ENCODE peak calls at places on chromosomes 5 and 9, in seven cellular contexts. J is H1, K is SK-N-SH, V is GM12878, Q is GM12891, N is HepG2, R is K562. C is an unnamed sample.

GRCh38 chr5:171312129-171312819 is 3.2 kb downstream of the TLX3 start:
- DNase-seq in Q (no peak), V (no peak), N (no peak), K (no peak), J (no peak), R (no peak), C (no peak)

GRCh38 chr5:157918811-157919742 is 60.1 kb upstream of the CLINT1 start:
- DNase-seq in Q (no peak), V (no peak), J (no peak), R (no peak), K (no peak), N (no peak), C (no peak)

GRCh38 chr9:78167356-78167755 is 68.5 kb upstream of the CEP78 start:
- DNase-seq in K (no peak), J (no peak), V (no peak), R (no peak), Q (no peak), N (no peak), C (no peak)

GRCh38 chr9:99011161-99011709 is 67.5 kb downstream of the COL15A1 start:
- DNase-seq in N (no peak), K (no peak), J (no peak), R (no peak), Q (no peak), V (no peak), C (no peak)

GRCh38 chr5:139004374-139005307 is 129.5 kb upstream of the LRRTM2 start:
- DNase-seq in Q (no peak), R (no peak), K (no peak), V (no peak), J (no peak), N (no peak), C (no peak)

GRCh38 chr9:120801441-120801840 is 8.2 kb upstream of the FBXW2 start:
- DNase-seq in V (no peak), N (no peak), K (no peak), Q (no peak), J (no peak), R (no peak), C (no peak)

GRCh38 chr5:149283611-149284480 is 12.2 kb downstream of the AFAP1L1 start:
- DNase-seq in V (no peak), Q (no peak), J (no peak), K (no peak), N (no peak), R (no peak), C (no peak)

GRCh38 chr5:147911427-147911826 is 5.1 kb upstream of the C5orf46 start:
- DNase-seq in J (no peak), Q (no peak), V (no peak), R (no peak), K (no peak), N (no peak), C (no peak)

GRCh38 chr5:115069087-115069968 is 100.4 kb downstream of the TRIM36 start:
- DNase-seq in N (peak; percentile 64), K (peak; percentile 7), J (no peak), V (peak; percentile 12), Q (no peak), R (no peak), C (no peak)

DNA sequence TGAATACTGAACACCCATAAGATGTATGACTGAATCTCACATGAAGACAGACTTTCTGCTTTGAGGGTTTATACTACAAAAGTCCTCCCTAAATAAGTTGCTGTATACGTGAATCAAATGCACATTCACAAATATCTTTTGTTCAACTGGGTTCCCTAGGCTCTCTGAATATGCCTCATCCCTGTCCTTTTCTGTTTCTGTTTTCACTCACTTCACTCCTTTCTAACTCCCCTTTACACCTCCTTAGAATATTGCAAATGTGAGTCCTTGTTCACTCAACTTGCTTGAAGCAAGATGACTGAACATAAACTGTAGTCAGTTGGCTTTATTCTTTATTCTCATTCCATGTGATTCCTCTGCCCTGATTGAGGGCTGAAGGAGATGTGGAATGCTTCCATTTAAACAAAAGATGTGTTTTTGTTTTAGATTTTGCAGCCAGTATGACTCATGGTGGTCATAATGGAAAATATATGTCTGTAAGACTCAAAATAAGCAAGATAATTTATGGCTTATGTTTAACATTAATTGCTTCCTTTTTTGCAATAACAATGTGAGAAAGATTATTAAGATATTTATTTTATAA is 225.5 kb upstream of the DAB2 start:
- DNase-seq in R (no peak), K (no peak), Q (no peak), J (no peak), V (no peak), N (no peak), C (no peak)
- TF ChIP-seq TAF1 in R (no peak), K (no peak), Q (no peak), J (no peak), V (no peak), N (no peak), C (no peak)

DNA sequence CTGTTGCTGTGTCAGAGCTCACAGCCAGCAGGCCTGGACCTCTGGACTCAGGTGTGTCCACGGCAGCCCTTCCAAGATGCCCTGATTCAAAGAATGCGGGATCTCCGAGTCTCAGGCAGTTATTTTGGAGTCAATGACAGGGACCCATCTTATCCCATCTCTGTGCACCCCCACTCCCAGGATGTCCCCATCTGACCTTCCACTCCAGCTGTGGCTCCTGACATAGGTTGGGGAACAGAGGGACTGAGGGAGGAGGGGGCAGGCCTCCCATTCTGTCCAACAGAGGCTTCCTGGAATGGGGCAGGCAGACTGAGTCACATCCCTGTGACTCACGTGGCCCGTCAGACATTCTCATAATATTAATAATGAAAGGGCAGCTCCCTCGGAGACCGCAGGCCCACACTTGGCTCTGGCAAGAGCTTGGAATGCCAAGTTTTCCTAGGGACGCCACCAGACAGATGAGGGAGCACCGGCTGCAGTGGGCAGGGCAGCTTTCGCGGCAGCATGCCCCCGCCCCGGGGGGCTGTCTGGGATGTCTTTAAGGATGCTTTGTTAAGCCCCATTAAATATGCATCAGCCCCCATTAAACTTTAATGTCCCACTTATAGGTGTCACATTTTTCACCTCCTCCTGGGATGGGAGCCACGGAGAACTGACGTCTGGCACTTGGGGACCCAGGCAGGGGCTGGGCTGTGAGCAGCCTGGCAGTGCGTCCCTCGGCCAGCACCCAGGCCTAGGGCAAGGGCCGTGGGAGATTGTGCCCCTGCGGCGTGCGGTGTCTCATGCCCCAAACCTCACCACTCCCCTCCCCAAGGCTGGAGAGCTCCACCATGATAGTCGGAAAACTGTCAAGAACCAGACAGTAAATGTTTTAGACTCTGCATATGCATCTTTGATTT is 23.6 kb upstream of the FIBCD1 start:
- DNase-seq in N (no peak), J (no peak), K (peak; percentile 49), Q (no peak), V (no peak), R (peak; percentile 61), C (no peak)
- TF ChIP-seq TAF1 in N (no peak), J (no peak), K (no peak), Q (no peak), V (no peak), R (no peak), C (no peak)

GRCh38 chr9:115396071-115396529 is 278.1 kb upstream of the TNC start:
- DNase-seq in J (no peak), V (no peak), N (no peak), K (no peak), R (no peak), Q (no peak), C (no peak)
- TF ChIP-seq TAF1 in J (no peak), V (no peak), N (no peak), K (no peak), R (no peak), Q (no peak), C (no peak)

GRCh38 chr5:177303925-177304391 is 359 bp downstream of the PRELID1 start:
- DNase-seq in K (peak; percentile 48), R (peak; percentile 55), Q (no peak), J (no peak), V (no peak), N (no peak), C (no peak)
- TF ChIP-seq TAF1 in K (no peak), R (no peak), Q (no peak), J (no peak), V (no peak), N (no peak), C (no peak)

GRCh38 chr9:134391319-134392231 is 65.3 kb downstream of the RXRA start:
- DNase-seq in Q (peak; percentile 89), V (peak; percentile 69), R (peak; percentile 50), J (no peak), K (no peak), N (no peak), C (peak; percentile 89)

GRCh38 chr9:134395002-134395517 is 68.8 kb downstream of the RXRA start:
- DNase-seq in K (no peak), N (no peak), V (no peak), J (no peak), Q (no peak), R (no peak), C (no peak)

GRCh38 chr9:134392900-134393299 is 66.6 kb downstream of the RXRA start:
- DNase-seq in K (no peak), J (no peak), R (no peak), N (no peak), V (no peak), Q (no peak), C (no peak)

GRCh38 chr9:134395727-134396257 is 69.5 kb downstream of the RXRA start:
- DNase-seq in R (no peak), N (no peak), V (no peak), J (no peak), Q (no peak), K (no peak), C (no peak)

DNA sequence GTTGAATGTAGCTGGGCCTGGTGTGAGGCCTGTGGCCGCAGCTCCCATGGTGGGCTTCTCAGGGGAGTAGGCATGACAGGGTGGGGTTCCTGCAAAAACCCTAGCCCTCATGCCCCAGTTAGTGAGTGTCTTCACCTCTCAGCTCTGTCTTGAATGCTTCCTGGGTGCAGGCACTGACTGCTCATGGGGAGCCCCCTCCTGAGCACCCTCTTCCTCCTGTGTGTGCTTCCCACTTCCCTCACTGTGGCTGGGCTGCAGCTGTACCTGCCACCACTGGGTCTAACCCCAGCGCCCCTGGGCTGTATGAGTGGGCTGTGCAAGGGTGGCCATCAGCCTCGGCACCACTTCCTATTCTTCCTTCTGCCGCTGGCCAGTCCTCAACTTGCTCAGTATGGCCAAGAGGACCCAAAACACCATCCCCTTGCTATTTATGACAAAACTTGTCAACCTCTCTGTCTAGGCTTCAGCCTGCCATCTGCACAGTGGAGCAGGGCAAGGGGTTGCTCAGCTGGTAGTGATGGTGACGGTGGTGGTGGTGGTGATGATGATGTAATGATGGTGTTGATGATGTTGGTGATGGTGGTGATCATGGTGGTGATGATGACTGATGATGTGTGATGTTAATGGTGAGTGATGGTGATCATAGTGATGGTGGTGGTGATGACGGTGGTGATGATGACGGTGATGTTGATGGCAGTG is 67.5 kb downstream of the RXRA start:
- DNase-seq in Q (no peak), N (no peak), V (no peak), R (no peak), K (no peak), J (no peak), C (no peak)
- TF ChIP-seq TAF1 in Q (no peak), N (no peak), V (no peak), R (no peak), K (no peak), J (no peak), C (no peak)

DNA sequence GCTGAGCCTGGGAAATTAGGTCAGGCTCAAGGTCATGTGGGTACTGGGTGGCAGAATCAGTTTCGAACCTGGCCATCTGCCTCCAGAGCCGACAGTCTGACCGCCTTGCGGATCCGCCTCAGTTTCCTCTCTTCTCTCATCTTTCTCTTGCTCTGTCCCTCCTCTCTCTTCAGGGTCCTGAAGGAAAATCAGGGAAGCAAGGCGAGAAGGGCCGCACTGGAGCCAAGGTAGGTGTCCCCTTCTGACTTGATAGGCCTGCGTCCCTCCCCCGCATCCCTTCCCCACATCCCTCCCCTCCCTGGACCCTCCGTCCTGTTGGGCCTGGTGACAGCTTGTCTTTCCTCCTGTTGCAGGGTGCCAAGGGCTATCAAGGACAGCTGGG is 40.8 kb upstream of the ORM1 start:
- DNase-seq in R (no peak), K (no peak), N (no peak), Q (no peak), V (no peak), J (no peak), C (no peak)
- TF ChIP-seq TAF1 in R (no peak), K (no peak), N (no peak), Q (no peak), V (no peak), J (no peak), C (no peak)

C was measured in GM12892.